ENCODE peak calls at places on chromosome 19, in ten cellular contexts. F is Peyer's patch, C is lower leg skin, J is HCT116, R is uterus, G is IMR-90, M is NB4, Y is A549, B is adrenal gland, O is esophagus squamous epithelium. W is an unnamed sample.

GRCh38 chr19:31138077-31138476 is 211.2 kb downstream of the TSHZ3 start:
- DNase-seq in B (no peak), Y (no peak), C (no peak), G (no peak), F (no peak), O (no peak), M (no peak), J (no peak), R (no peak), W (no peak)

GRCh38 chr19:48645652-48646191 is at the start of gene CA11:
- DNase-seq in G (no peak), F (no peak), O (no peak), Y (peak), R (no peak), J (no peak), C (no peak), B (no peak), M (peak), W (no peak)

GRCh38 chr19:36115453-36116343 is at the start of gene TBCB:
- DNase-seq in M (no peak), G (peak), R (no peak), J (no peak), Y (peak), B (no peak), C (peak), O (peak), F (peak), W (no peak)

GRCh38 chr19:14048439-14049153 is 13.3 kb downstream of the PALM3 start:
- DNase-seq in B (peak), Y (peak), R (no peak), M (peak), O (no peak), J (no peak), G (no peak), F (peak), C (no peak), W (peak)

GRCh38 chr19:48511800-48512503 is at the start of gene LMTK3:
- DNase-seq in J (no peak), F (peak), M (peak), Y (peak), B (peak), G (peak), C (no peak), R (no peak), O (no peak), W (no peak)

GRCh38 chr19:53659292-53659691 is 27.5 kb downstream of the DPRX start:
- DNase-seq in F (no peak), M (peak), G (no peak), C (no peak), J (no peak), O (no peak), R (no peak), Y (peak), B (no peak), W (peak)

GRCh38 chr19:4472174-4472974 is at the start of gene HDGFL2:
- DNase-seq in F (no peak), C (no peak), G (no peak), Y (no peak), O (no peak), J (no peak), M (no peak), B (no peak), R (peak), W (no peak)

GRCh38 chr19:39247701-39248664 is 673 bp downstream of the IFNL4 start:
- DNase-seq in C (no peak), M (no peak), B (no peak), R (no peak), F (no peak), O (no peak), J (no peak), G (no peak), Y (no peak), W (no peak)

GRCh38 chr19:49856574-49857021 is 5.6 kb downstream of the PTOV1 start:
- DNase-seq in C (no peak), M (no peak), B (no peak), O (no peak), Y (no peak), G (no peak), R (no peak), J (no peak), F (no peak), W (no peak)

GRCh38 chr19:49801966-49802661 is 11.0 kb downstream of the FUZ start:
- DNase-seq in Y (peak), M (no peak), B (peak), G (peak), R (peak), C (peak), J (no peak), F (peak), O (no peak), W (no peak)

GRCh38 chr19:50478901-50479715 is 2.5 kb upstream of the GARIN5A start:
- DNase-seq in G (peak), F (no peak), J (no peak), Y (peak), R (no peak), M (no peak), B (no peak), O (no peak), C (no peak), W (peak)

GRCh38 chr19:15622991-15623390 is 8.0 kb downstream of the CYP4F8 start:
- DNase-seq in J (no peak), B (no peak), R (no peak), G (no peak), O (no peak), M (no peak), C (peak), Y (no peak), F (peak), W (no peak)

GRCh38 chr19:29887498-29887897 is 54.5 kb upstream of the URI1 start:
- DNase-seq in G (peak), Y (no peak), F (peak), J (no peak), R (no peak), M (peak), O (no peak), B (no peak), C (peak), W (no peak)

GRCh38 chr19:48158210-48158790 is 11.8 kb downstream of the LIG1 start:
- DNase-seq in M (no peak), F (no peak), O (no peak), C (no peak), B (no peak), R (no peak), J (no peak), G (no peak), Y (no peak), W (no peak)

GRCh38 chr19:51179297-51179696 is 37.2 kb downstream of the SIGLEC7 start:
- DNase-seq in R (no peak), O (no peak), B (no peak), G (no peak), Y (no peak), C (peak), F (no peak), M (no peak), J (no peak), W (no peak)

GRCh38 chr19:37997911-37998344 is 90.9 kb downstream of the SIPA1L3 start:
- DNase-seq in R (no peak), C (no peak), J (peak), M (peak), B (no peak), G (peak), O (no peak), Y (peak), F (no peak), W (no peak)

GRCh38 chr19:7968008-7968795 is 24.7 kb upstream of the TIMM44 start:
- DNase-seq in B (no peak), C (no peak), F (no peak), R (no peak), Y (no peak), M (no peak), O (no peak), J (no peak), G (no peak), W (no peak)

GRCh38 chr19:13846533-13847032 is 30.4 kb upstream of the NANOS3 start:
- DNase-seq in Y (peak), C (peak), G (peak), F (peak), O (peak), B (peak), M (peak), R (peak), J (peak), W (peak)

GRCh38 chr19:38993271-38993670 is 17.7 kb upstream of the FBXO17 start:
- DNase-seq in B (no peak), O (no peak), M (no peak), R (no peak), J (no peak), G (peak), Y (peak), C (no peak), F (no peak), W (no peak)

GRCh38 chr19:13842294-13843103 is 34.4 kb upstream of the NANOS3 start:
- DNase-seq in F (peak), C (peak), R (peak), O (no peak), Y (peak), J (no peak), G (peak), B (peak), M (peak), W (peak)

GRCh38 chr19:50059045-50059444 is 33.2 kb downstream of the ZNF473 start:
- DNase-seq in R (no peak), C (no peak), G (no peak), J (no peak), M (no peak), F (no peak), Y (no peak), B (no peak), O (no peak), W (no peak)

GRCh38 chr19:43481701-43482100 is 16.3 kb upstream of the LYPD3 start:
- DNase-seq in G (no peak), J (no peak), Y (no peak), F (no peak), M (no peak), O (no peak), B (no peak), R (no peak), C (no peak), W (no peak)

GRCh38 chr19:23784274-23784673 is 25.6 kb upstream of the ZNF681 start:
- DNase-seq in M (no peak), G (no peak), Y (no peak), R (no peak), B (no peak), J (no peak), F (no peak), O (no peak), C (peak), W (no peak)

GRCh38 chr19:3821857-3822364 is 35.7 kb upstream of the MATK start:
- DNase-seq in O (no peak), Y (peak), C (peak), M (peak), F (peak), G (peak), B (peak), J (peak), R (peak), W (peak)

GRCh38 chr19:57406516-57407123 is 4.3 kb upstream of the ZNF17 start:
- DNase-seq in G (peak), B (peak), F (peak), R (peak), Y (peak), M (peak), O (no peak), C (no peak), J (peak), W (peak)

GRCh38 chr19:8224394-8225145 is 15.4 kb downstream of the CERS4 start:
- DNase-seq in F (peak), G (no peak), M (no peak), Y (peak), C (peak), J (no peak), R (peak), O (no peak), B (no peak), W (no peak)

GRCh38 chr19:49335071-49335783 is at the start of gene CD37:
- DNase-seq in Y (no peak), J (no peak), F (peak), R (no peak), C (peak), M (peak), B (peak), G (no peak), O (no peak), W (no peak)

GRCh38 chr19:52689804-52690394 is 44.9 kb downstream of the ZNF611 start:
- DNase-seq in M (peak), Y (no peak), R (peak), O (no peak), G (no peak), C (peak), J (no peak), F (peak), B (peak), W (peak)

GRCh38 chr19:55526216-55527196 is 10.4 kb downstream of the SBK2 start:
- DNase-seq in Y (peak), F (peak), B (peak), J (no peak), G (peak), C (no peak), M (no peak), R (peak), O (no peak), W (peak)

GRCh38 chr19:21482863-21483276 is 22.5 kb upstream of the ZNF429 start:
- DNase-seq in F (peak), G (no peak), B (peak), M (peak), Y (peak), R (peak), O (no peak), J (peak), C (peak), W (peak)

GRCh38 chr19:46020819-46021125 is 2.1 kb downstream of the PGLYRP1 start:
- DNase-seq in R (no peak), M (no peak), Y (no peak), F (no peak), G (no peak), O (no peak), C (no peak), J (no peak), B (no peak), W (no peak)

GRCh38 chr19:35142531-35143230 is 374 bp upstream of the FXYD7 start:
- DNase-seq in J (no peak), F (peak), G (no peak), Y (peak), C (no peak), O (no peak), R (no peak), M (peak), B (no peak), W (peak)

GRCh38 chr19:6416658-6417405 is 7.8 kb downstream of the KHSRP start:
- DNase-seq in G (no peak), O (no peak), J (no peak), R (no peak), B (no peak), F (no peak), M (no peak), Y (no peak), C (no peak), W (no peak)

GRCh38 chr19:10550336-10550735 is 6.6 kb downstream of the ATG4D start:
- DNase-seq in C (no peak), F (no peak), M (peak), J (no peak), Y (no peak), G (no peak), B (no peak), O (no peak), R (no peak), W (no peak)

GRCh38 chr19:10551698-10552301 is 8.1 kb downstream of the ATG4D start:
- DNase-seq in M (peak), R (no peak), B (no peak), J (peak), C (no peak), F (no peak), O (no peak), Y (peak), G (no peak), W (peak)

GRCh38 chr19:10553943-10554381 is 10.3 kb downstream of the ATG4D start:
- DNase-seq in C (no peak), F (peak), O (no peak), Y (no peak), G (no peak), J (no peak), R (no peak), B (no peak), M (peak), W (no peak)

GRCh38 chr19:10553087-10553667 is 9.5 kb downstream of the ATG4D start:
- DNase-seq in G (no peak), R (no peak), O (no peak), F (no peak), B (no peak), Y (no peak), J (no peak), C (no peak), M (peak), W (no peak)

DNA sequence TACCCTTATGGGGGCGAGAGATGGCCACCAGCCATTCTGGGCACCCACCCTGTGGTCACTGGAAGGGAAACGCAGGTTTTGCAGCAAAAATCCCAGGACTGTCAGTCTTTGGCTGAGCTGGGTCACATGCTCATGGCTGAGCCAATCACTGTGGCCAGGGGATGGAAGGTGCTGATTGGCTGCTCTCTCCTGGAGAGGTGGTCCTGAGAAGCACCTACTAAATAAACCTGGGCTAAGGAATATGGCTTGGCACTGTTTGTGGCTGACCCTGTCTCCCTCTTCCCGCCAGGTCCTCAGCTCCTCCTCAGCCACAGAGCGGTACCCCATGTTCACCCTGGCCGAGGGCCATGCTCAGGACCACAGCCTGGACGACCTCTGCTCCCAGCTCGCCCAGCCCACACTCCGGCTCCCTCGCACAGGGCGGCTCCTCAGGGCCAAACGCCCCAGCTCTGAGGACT is 8.9 kb downstream of the ATG4D start:
- DNase-seq in G (no peak), F (peak), Y (peak), B (no peak), M (peak), R (no peak), J (no peak), O (no peak), C (no peak), W (peak)
- TF ChIP-seq POLR2A in G (no peak), F (no peak), Y (no peak), B (no peak), M (peak), R (no peak), J (peak), O (no peak), C (no peak), W (peak)

GRCh38 chr19:1267441-1268391 is 1.4 kb upstream of the CIRBP start:
- DNase-seq in O (no peak), C (peak), B (peak), M (no peak), G (peak), Y (no peak), F (no peak), J (no peak), R (peak), W (no peak)

GRCh38 chr19:1268392-1269064 is 604 bp upstream of the CIRBP start:
- DNase-seq in Y (no peak), R (peak), O (no peak), C (no peak), B (peak), G (no peak), M (no peak), F (no peak), J (no peak), W (no peak)

GRCh38 chr19:1266116-1266817 is 2.9 kb upstream of the CIRBP start:
- DNase-seq in B (peak), M (peak), G (peak), F (peak), Y (peak), J (no peak), O (peak), R (peak), C (peak), W (peak)

GRCh38 chr19:1265611-1266115 is 3.5 kb upstream of the CIRBP start:
- DNase-seq in M (peak), J (no peak), O (no peak), Y (peak), G (peak), F (peak), B (peak), C (peak), R (peak), W (peak)

GRCh38 chr19:1266818-1267440 is 2.2 kb upstream of the CIRBP start:
- DNase-seq in J (no peak), M (peak), F (peak), B (peak), G (no peak), O (no peak), R (peak), C (peak), Y (peak), W (peak)
- TF ChIP-seq POLR2A in J (no peak), M (no peak), F (no peak), B (no peak), G (no peak), O (no peak), R (peak), C (no peak), Y (peak), W (no peak)

GRCh38 chr19:12794196-12794921 is 3.1 kb downstream of the JUNB start:
- DNase-seq in J (no peak), F (no peak), O (no peak), C (no peak), Y (peak), G (peak), R (no peak), B (peak), M (peak), W (no peak)

GRCh38 chr19:12796146-12797071 is 5.1 kb downstream of the JUNB start:
- DNase-seq in R (peak), J (no peak), G (peak), M (peak), B (peak), C (peak), F (peak), Y (peak), O (no peak), W (peak)

GRCh38 chr19:12799723-12800343 is 1.8 kb downstream of the PRDX2 start:
- DNase-seq in G (no peak), M (no peak), B (peak), J (no peak), Y (no peak), O (no peak), C (no peak), R (no peak), F (no peak), W (no peak)

GRCh38 chr19:12794936-12795335 is 3.6 kb downstream of the JUNB start:
- DNase-seq in Y (peak), F (no peak), O (no peak), C (no peak), G (peak), J (no peak), R (peak), B (peak), M (no peak), W (no peak)

DNA sequence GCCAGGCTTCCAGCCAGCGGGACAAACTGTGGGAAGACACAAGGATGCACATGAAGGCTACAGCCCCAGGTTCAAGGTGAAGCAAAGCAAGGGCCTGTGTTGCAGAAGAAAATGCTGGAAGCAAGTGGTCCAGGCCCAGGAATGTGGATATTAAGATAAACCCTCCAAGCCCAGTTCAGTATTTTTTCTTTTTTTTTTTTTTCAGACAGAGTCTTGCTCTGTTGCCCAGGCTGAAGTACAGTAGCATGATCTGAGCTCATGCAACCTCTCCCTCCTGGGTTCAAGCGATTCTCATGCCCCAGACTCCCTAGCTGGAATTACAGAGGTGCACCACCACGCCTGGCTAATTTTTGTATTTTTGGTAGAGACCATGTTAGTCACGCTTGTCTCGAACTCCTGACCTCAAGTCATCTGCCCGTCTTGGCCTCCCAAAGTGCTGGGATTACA is 4.4 kb downstream of the PRDX2 start:
- DNase-seq in R (no peak), M (no peak), F (no peak), O (no peak), Y (no peak), G (no peak), C (no peak), B (peak), J (no peak), W (no peak)
- TF ChIP-seq POLR2A in R (no peak), M (no peak), F (no peak), O (no peak), Y (no peak), G (no peak), C (no peak), B (no peak), J (no peak), W (no peak)

DNA sequence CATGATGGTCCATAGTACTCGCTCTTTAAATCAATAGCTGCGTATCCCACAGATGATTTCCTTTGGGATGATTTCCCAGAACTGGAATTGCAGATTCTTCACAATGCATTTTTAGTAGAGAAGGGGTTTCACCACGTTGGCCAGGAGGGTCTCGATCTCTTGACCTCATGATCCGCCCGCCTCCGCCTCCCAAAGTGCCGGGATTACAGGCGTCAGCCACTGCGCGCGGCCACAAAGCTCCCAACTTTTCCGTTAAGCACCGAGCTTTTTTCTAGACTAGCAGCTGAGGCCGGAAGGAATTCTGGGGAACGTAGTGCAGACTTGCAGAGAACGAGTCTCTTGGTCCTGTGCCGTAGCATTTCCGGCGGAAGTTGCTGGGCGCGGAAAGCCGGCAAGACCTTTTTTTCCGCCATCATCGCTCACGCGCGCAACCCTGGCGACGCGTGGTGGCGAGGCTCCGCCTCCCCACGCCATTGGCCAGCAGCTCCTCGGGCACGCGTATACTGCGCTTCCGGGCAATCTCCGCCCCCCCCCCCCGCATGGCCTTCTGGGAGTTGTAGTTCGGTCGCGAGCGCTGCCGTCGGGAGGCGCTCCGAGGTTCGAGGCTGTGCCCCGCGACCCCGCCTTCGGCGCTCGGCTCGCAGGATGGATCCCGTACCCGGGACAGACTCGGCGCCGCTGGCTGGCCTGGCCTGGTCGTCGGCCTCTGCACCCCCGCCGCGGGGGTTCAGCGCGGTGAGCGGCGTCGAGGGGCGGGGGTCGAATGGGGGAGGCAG is at the start of gene MVB12A:
- DNase-seq in O (peak), M (peak), F (peak), J (peak), G (peak), Y (peak), C (peak), B (peak), R (peak), W (peak)
- TF ChIP-seq POLR2A in O (no peak), M (peak), F (peak), J (peak), G (peak), Y (peak), C (no peak), B (no peak), R (peak), W (peak)

W was measured in erythroblast.